ENCODE peak calls at places on chromosome 16, in ten cellular contexts. D, U, M, G, C, R, V, P, Y and J are unnamed samples. For H3K27me3, the result is how much of the 10 kb centered on the place peaks cover.

GRCh38 chr16:88638323-88639230 is at the start of gene IL17C:
- DNase-seq in Y (no peak), P (no peak), V (no peak), D (no peak), U (no peak), M (peak), R (peak), C (no peak), G (peak), J (no peak)

GRCh38 chr16:75296606-75297005 is 45.2 kb upstream of the BCAR1 start:
- DNase-seq in M (no peak), Y (no peak), V (no peak), D (no peak), R (no peak), P (no peak), G (no peak), U (peak), C (peak), J (no peak)

GRCh38 chr16:88768041-88768876 is 16.8 kb downstream of the PIEZO1 start:
- DNase-seq in M (peak), R (no peak), C (peak), G (no peak), V (no peak), P (no peak), D (peak), U (peak), Y (no peak), J (no peak)

GRCh38 chr16:50712568-50712914 is 19.1 kb downstream of the NOD2 start:
- DNase-seq in P (no peak), R (no peak), C (no peak), G (no peak), U (no peak), V (no peak), M (no peak), D (no peak), Y (no peak), J (no peak)

GRCh38 chr16:21302454-21302853 is 24.4 kb upstream of the CRYM start:
- DNase-seq in D (no peak), C (no peak), Y (no peak), U (no peak), G (peak), P (no peak), V (peak), M (no peak), R (no peak), J (no peak)

GRCh38 chr16:3358884-3359283 is 3.2 kb downstream of the OR2C1 start:
- DNase-seq in M (no peak), D (no peak), G (no peak), P (no peak), C (no peak), Y (no peak), U (no peak), V (no peak), R (no peak), J (no peak)

GRCh38 chr16:31876955-31877828 is 3.6 kb downstream of the ZNF267 start:
- DNase-seq in G (no peak), R (no peak), Y (no peak), P (no peak), C (peak), D (no peak), V (peak), U (no peak), M (no peak), J (no peak)

GRCh38 chr16:67395458-67396158 is 2.3 kb upstream of the TPPP3 start:
- DNase-seq in C (no peak), Y (no peak), U (peak), G (no peak), V (no peak), R (no peak), M (no peak), D (no peak), P (no peak), J (no peak)

GRCh38 chr16:20940864-20941634 is 40.5 kb downstream of the LYRM1 start:
- DNase-seq in U (no peak), V (no peak), C (no peak), M (no peak), Y (no peak), R (no peak), P (peak), D (no peak), G (no peak), J (no peak)

GRCh38 chr16:88445583-88445960 is 7.5 kb upstream of the ZFPM1 start:
- DNase-seq in V (no peak), D (no peak), R (no peak), P (no peak), Y (no peak), U (no peak), M (no peak), G (no peak), C (no peak), J (no peak)

GRCh38 chr16:9257843-9258242 is 166.4 kb downstream of the HAPSTR1 start:
- DNase-seq in D (no peak), R (no peak), U (no peak), Y (no peak), P (no peak), C (no peak), G (no peak), V (no peak), M (no peak), J (no peak)

GRCh38 chr16:84874004-84874435 is 54.2 kb downstream of the CRISPLD2 start:
- DNase-seq in D (no peak), V (no peak), Y (no peak), R (no peak), U (no peak), P (no peak), G (no peak), M (no peak), C (no peak), J (no peak)

GRCh38 chr16:3171855-3172593 is 16.0 kb upstream of the OR1F1 start:
- DNase-seq in U (peak), R (no peak), P (no peak), D (no peak), Y (no peak), C (no peak), G (peak), V (peak), M (no peak), J (no peak)

GRCh38 chr16:49622421-49623402 is 233.2 kb downstream of the ZNF423 start:
- DNase-seq in P (no peak), V (no peak), G (no peak), M (no peak), C (no peak), R (no peak), D (no peak), U (no peak), Y (no peak), J (no peak)

GRCh38 chr16:23110257-23110899 is 38.9 kb downstream of the USP31 start:
- DNase-seq in P (no peak), V (no peak), C (no peak), D (no peak), Y (no peak), G (no peak), M (no peak), U (no peak), R (no peak), J (no peak)

GRCh38 chr16:1093284-1094123 is 2.5 kb downstream of the C1QTNF8 start:
- DNase-seq in D (no peak), U (no peak), R (no peak), M (no peak), Y (no peak), P (no peak), G (peak), V (no peak), C (no peak), J (no peak)
- TF ChIP-seq POLR2AphosphoS5 in D (no peak), U (no peak), R (no peak), M (no peak), Y (no peak), P (no peak), G (no peak), V (no peak), C (no peak), J (no peak)

DNA sequence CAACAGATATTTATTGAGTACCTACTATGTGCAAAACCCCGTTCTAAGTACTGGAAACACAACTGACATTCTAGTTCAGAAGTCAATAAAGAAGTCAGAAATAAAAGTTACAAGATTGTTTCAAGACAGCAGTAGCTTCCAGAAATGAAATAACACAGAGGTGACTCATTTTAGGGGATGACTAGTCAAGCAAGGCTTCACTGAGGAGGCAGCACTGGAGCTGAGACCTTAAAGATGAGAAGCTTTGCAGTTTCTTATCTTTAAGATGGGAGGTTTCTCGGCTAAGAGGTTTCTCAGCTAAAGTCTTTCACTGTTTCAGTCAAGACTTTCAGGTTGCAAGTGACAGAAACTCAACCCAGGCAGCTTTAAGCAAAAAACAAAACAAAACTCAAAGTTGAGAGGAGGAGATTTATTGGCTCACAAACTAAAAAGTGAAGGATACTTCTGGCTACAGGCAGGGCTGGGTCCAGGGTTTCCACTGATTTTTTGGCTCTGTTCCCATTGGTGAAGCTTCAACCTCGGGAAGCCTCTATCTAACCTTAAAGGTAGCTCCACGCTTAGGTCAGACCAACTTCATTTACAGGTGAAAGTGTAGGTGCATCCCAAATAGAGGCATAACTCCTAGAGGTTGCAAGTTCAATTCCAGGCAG is 7.4 kb upstream of the MMP2 start:
- DNase-seq in D (no peak), V (no peak), P (no peak), R (no peak), U (no peak), Y (no peak), G (no peak), C (peak), M (no peak), J (no peak)
- H3K27me3 ChIP-seq in D (under half), V (under half), P (under half), R (under half), U (under half), Y (under half), G (under half), C (under half), M (under half), J (under half)

GRCh38 chr16:29158031-29158430 is 173.2 kb downstream of the LAT start:
- DNase-seq in D (no peak), Y (no peak), R (no peak), U (no peak), V (no peak), P (no peak), C (no peak), G (no peak), M (no peak), J (no peak)
- H3K27ac ChIP-seq in D (peak), Y (peak), R (no peak), U (peak), V (no peak), P (peak), C (peak), G (peak), M (peak), J (no peak)

DNA sequence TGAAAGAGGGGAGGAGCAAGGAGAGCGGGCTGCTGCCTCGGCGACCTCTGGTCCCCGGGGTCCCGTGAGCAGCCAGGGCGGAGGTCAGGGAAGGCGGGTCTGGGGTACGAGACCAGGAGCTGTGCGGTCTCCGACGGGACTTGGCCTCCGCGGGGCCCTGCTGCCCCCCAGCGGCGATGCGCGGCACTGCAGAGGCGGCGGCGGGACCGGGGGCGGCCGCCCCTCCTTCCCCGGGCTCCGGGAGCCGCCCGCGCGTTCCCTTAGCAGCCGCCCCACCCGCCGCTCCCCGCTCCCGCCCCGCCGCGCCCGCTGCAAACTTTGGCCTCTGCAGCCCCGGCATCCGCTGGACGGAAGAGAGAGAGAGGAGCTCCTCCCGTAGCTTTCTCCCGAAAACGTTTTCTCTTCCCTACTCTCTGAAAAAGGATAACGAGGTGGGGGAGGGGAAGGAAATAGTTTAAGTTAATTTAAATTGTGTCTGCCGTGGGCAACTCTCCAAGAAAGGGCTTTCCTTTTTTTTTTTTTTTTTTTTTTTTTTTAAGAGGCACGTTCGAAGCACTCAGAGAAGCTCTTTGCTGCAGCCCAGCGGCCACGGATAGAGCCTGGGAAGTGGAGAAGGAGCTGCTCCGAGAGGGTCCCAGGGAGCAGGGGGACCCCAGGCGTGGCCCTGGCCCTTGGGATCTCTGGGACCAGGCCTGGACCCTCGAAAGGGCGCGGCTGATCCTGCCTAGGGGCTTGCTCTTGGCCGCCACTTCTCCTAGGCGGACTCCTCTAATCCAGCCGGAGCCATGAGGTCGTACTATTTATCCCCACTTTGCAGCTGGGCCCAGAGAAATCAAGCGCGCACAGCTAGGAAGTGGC is 43.2 kb downstream of the C16orf82 start:
- DNase-seq in P (peak), R (peak), M (peak), U (peak), Y (no peak), V (no peak), C (peak), D (peak), G (peak), J (peak)
- TF ChIP-seq POLR2AphosphoS5 in P (no peak), R (no peak), M (no peak), U (no peak), Y (no peak), V (no peak), C (peak), D (no peak), G (no peak), J (no peak)

GRCh38 chr16:57926041-57926440 is 44.9 kb downstream of the CNGB1 start:
- DNase-seq in P (no peak), C (no peak), U (no peak), Y (no peak), G (no peak), R (no peak), D (no peak), M (no peak), V (no peak), J (no peak)
- H3K27me3 ChIP-seq in P (under half), C (under half), U (under half), Y (under half), G (under half), R (under half), D (under half), M (under half), V (under half), J (under half)

GRCh38 chr16:12881182-12881581 is 20.2 kb upstream of the SHISA9 start:
- DNase-seq in Y (no peak), U (no peak), P (no peak), D (no peak), M (no peak), C (no peak), G (no peak), R (no peak), V (no peak), J (peak)

GRCh38 chr16:12876778-12877177 is 24.6 kb upstream of the SHISA9 start:
- DNase-seq in G (no peak), D (no peak), R (no peak), Y (no peak), U (no peak), V (no peak), M (no peak), C (no peak), P (no peak), J (no peak)

GRCh38 chr16:12881771-12882170 is 19.6 kb upstream of the SHISA9 start:
- DNase-seq in C (no peak), M (no peak), G (no peak), U (no peak), P (no peak), R (no peak), V (no peak), Y (no peak), D (no peak), J (no peak)

GRCh38 chr16:12879812-12880211 is 21.6 kb upstream of the SHISA9 start:
- DNase-seq in V (no peak), D (no peak), G (no peak), P (no peak), C (no peak), U (no peak), Y (no peak), R (no peak), M (no peak), J (no peak)

GRCh38 chr16:12878973-12879372 is 22.4 kb upstream of the SHISA9 start:
- DNase-seq in V (no peak), D (no peak), P (no peak), Y (no peak), G (no peak), M (no peak), C (no peak), R (no peak), U (no peak), J (no peak)
- H3K27ac ChIP-seq in V (no peak), D (no peak), P (no peak), Y (no peak), G (no peak), M (no peak), C (no peak), R (no peak), U (no peak), J (no peak)

DNA sequence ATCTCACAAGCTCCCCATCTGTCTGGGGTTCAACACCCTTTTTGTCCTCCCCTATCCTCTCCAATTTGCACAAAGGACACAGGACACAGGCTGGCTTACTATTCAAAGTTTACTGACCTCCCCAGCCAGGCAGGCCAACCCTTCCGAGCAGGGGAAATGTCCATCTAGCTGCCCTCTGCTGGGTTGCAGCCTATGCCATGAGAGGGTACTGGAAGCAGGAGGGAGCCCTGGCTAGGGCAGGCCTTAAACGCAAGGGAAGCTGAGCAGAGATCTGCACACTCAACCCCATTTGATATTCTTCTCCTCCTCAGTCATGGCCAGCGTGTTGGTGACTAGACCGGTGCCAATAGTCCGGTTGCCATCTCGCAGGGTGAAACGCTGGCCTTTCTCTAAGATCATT is 3.5 kb downstream of the TUFM start:
- DNase-seq in D (no peak), V (no peak), U (no peak), R (no peak), Y (no peak), C (no peak), P (no peak), G (no peak), M (no peak), J (no peak)
- TF ChIP-seq POLR2AphosphoS5 in D (no peak), V (peak), U (peak), R (no peak), Y (no peak), C (no peak), P (no peak), G (no peak), M (no peak), J (no peak)

GRCh38 chr16:85954927-85955539 is 56.1 kb downstream of the IRF8 start:
- DNase-seq in M (no peak), P (no peak), G (no peak), U (no peak), C (no peak), V (no peak), R (no peak), D (no peak), Y (no peak), J (no peak)
- H3K27me3 ChIP-seq in M (under half), P (under half), G (under half), U (under half), C (under half), V (under half), R (under half), D (under half), Y (under half), J (under half)

GRCh38 chr16:79264237-79265104 is 336.1 kb downstream of the MAF start:
- DNase-seq in M (no peak), G (no peak), Y (no peak), V (no peak), R (no peak), D (no peak), U (no peak), P (no peak), C (no peak), J (no peak)
- H3K27ac ChIP-seq in M (no peak), G (no peak), Y (no peak), V (no peak), R (no peak), D (no peak), U (no peak), P (no peak), C (no peak), J (no peak)